ENCODE peak calls at places on chromosome 12, in five cellular contexts. X is T-helper 9 cell; L is naive thymus-derived CD8-positive, alpha-beta T cell; A is lung; R is NCI-H2081. T is an unnamed sample.

GRCh38 chr12:18239561-18239960 is 21.8 kb upstream of the PIK3C2G start:
- DNase-seq in X (no peak), L (no peak), A (no peak), R (no peak), T (no peak)

GRCh38 chr12:111753144-111753881 is 13.4 kb upstream of the ALDH2 start:
- DNase-seq in X (no peak), L (no peak), A (peak), R (no peak), T (peak)

GRCh38 chr12:62660763-62661162 is 194.1 kb downstream of the MON2 start:
- DNase-seq in X (no peak), L (no peak), A (no peak), R (no peak), T (no peak)

GRCh38 chr12:62886796-62887195 is 48.2 kb downstream of the PPM1H start:
- DNase-seq in X (no peak), L (no peak), A (no peak), R (no peak), T (no peak)

GRCh38 chr12:68943848-68944247 is 10.9 kb upstream of the CPM start:
- DNase-seq in X (no peak), L (no peak), A (no peak), R (no peak), T (no peak)

GRCh38 chr12:124177951-124178316 is 117.0 kb upstream of the RFLNA start:
- DNase-seq in X (no peak), L (no peak), A (no peak), R (no peak), T (no peak)

GRCh38 chr12:54300267-54300731 is 516 bp downstream of the NFE2 start:
- DNase-seq in X (no peak), L (no peak), A (no peak), R (no peak), T (no peak)

GRCh38 chr12:130589391-130590317 is 126.4 kb downstream of the RIMBP2 start:
- DNase-seq in X (no peak), L (no peak), A (no peak), R (no peak), T (no peak)

GRCh38 chr12:113154351-113154973 is 4.9 kb downstream of the CFAP73 start:
- DNase-seq in X (no peak), L (no peak), A (no peak), R (no peak), T (peak)

GRCh38 chr12:32302218-32302826 is 97.0 kb upstream of the FGD4 start:
- DNase-seq in X (no peak), L (no peak), A (no peak), R (peak), T (peak)

GRCh38 chr12:112937741-112938719 is at the start of gene OAS3:
- DNase-seq in X (peak), L (peak), A (peak), R (peak), T (peak)

GRCh38 chr12:52052471-52053186 is 1.4 kb downstream of the NR4A1 start:
- DNase-seq in X (peak), L (peak), A (no peak), R (no peak), T (no peak)

GRCh38 chr12:77788231-77789168 is 42.2 kb upstream of the NAV3 start:
- DNase-seq in X (no peak), L (no peak), A (no peak), R (no peak), T (no peak)

GRCh38 chr12:46359667-46360280 is 12.8 kb downstream of the SLC38A2 start:
- DNase-seq in X (no peak), L (no peak), A (no peak), R (no peak), T (no peak)

GRCh38 chr12:118061876-118062791 is 1.2 kb upstream of the WSB2 start:
- DNase-seq in X (peak), L (no peak), A (peak), R (no peak), T (peak)

GRCh38 chr12:57224973-57225679 is 4.4 kb upstream of the SHMT2 start:
- DNase-seq in X (peak), L (peak), A (no peak), R (no peak), T (no peak)

GRCh38 chr12:14950982-14951746 is 10.2 kb downstream of the ARHGDIB start:
- DNase-seq in X (no peak), L (no peak), A (no peak), R (no peak), T (no peak)

GRCh38 chr12:52776435-52776834 is 710 bp downstream of the KRT76 start:
- DNase-seq in X (no peak), L (no peak), A (no peak), R (no peak), T (no peak)

GRCh38 chr12:14473707-14474287 is 93.9 kb downstream of the PLBD1 start:
- DNase-seq in X (no peak), L (no peak), A (no peak), R (no peak), T (peak)

GRCh38 chr12:96205909-96206308 is 11.7 kb downstream of the ELK3 start:
- DNase-seq in X (no peak), L (no peak), A (no peak), R (no peak), T (no peak)

GRCh38 chr12:22361785-22362184 is 27.3 kb upstream of the ST8SIA1 start:
- DNase-seq in X (no peak), L (no peak), A (no peak), R (no peak), T (no peak)

T was measured in NCI-H2227 treated with DMSO at 0.1 percent for 48 hours.